ENCODE peak calls at places on chromosomes 4 and X, in ten cellular contexts. K, S, V, M, U, Z, J, L, Y and H are unnamed samples.

GRCh38 chrX:25151749-25152148 is 136.0 kb upstream of the ARX start:
- DNase-seq in U (no peak), J (no peak), Y (no peak), M (no peak), K (no peak), Z (no peak), V (no peak), S (no peak), L (no peak), H (no peak)

GRCh38 chrX:19704117-19704516 is 183.3 kb downstream of the SH3KBP1 start:
- DNase-seq in L (no peak), Y (no peak), J (no peak), M (no peak), S (no peak), Z (no peak), V (no peak), K (no peak), U (no peak), H (no peak)

GRCh38 chrX:64739792-64740378 is 236.4 kb downstream of the ZC4H2 start:
- DNase-seq in L (no peak), K (no peak), V (no peak), Z (no peak), S (no peak), U (no peak), Y (no peak), J (no peak), M (no peak), H (no peak)

GRCh38 chrX:119617511-119618164 is 11.4 kb upstream of the NKRF start:
- DNase-seq in S (no peak), K (no peak), M (no peak), V (no peak), J (no peak), Z (no peak), U (peak; percentile 6), Y (no peak), L (peak; percentile 28), H (no peak)

GRCh38 chr4:173527103-173527876 is 2.7 kb downstream of the HAND2 start:
- DNase-seq in V (no peak), M (no peak), K (peak; percentile 73), S (no peak), J (no peak), U (peak; percentile 81), Y (no peak), L (peak; percentile 82), Z (no peak), H (no peak)

GRCh38 chr4:15774020-15774420 is 4.1 kb upstream of the CD38 start:
- DNase-seq in V (no peak), M (no peak), Y (no peak), U (peak; percentile 15), J (no peak), K (no peak), L (no peak), Z (no peak), S (no peak), H (no peak)

GRCh38 chrX:10507181-10507580 is 113.2 kb downstream of the MID1 start:
- DNase-seq in V (no peak), J (no peak), M (no peak), Z (no peak), U (no peak), K (peak; percentile 79), L (no peak), S (peak; percentile 80), Y (no peak), H (no peak)

GRCh38 chrX:74505437-74505836 is 84.1 kb downstream of the SLC16A2 start:
- DNase-seq in Y (no peak), K (no peak), J (no peak), S (no peak), L (no peak), V (no peak), M (no peak), U (no peak), Z (no peak), H (no peak)

GRCh38 chr4:186228514-186228894 is 1.2 kb downstream of the KLKB1 start:
- DNase-seq in Z (no peak), J (no peak), S (no peak), Y (no peak), M (no peak), K (peak; percentile 15), L (no peak), U (no peak), V (no peak), H (no peak)

GRCh38 chr4:8070751-8071718 is 87.6 kb downstream of the ABLIM2 start:
- DNase-seq in J (no peak), L (no peak), Z (peak; percentile 70), Y (no peak), M (no peak), K (no peak), V (no peak), U (no peak), S (no peak), H (no peak)

GRCh38 chrX:48896611-48897011 is 957 bp downstream of the TIMM17B start:
- DNase-seq in V (no peak), J (no peak), L (peak; percentile 30), U (peak; percentile 54), Z (no peak), S (peak; percentile 42), M (no peak), K (peak; percentile 28), Y (no peak), H (no peak)

GRCh38 chr4:48197643-48198237 is 63.7 kb upstream of the TXK start:
- DNase-seq in J (no peak), Y (no peak), S (no peak), L (no peak), Z (no peak), V (no peak), K (no peak), U (no peak), M (no peak), H (no peak)

GRCh38 chr4:56937262-56937661 is 29.6 kb downstream of the REST start:
- DNase-seq in Y (peak; percentile 19), K (peak; percentile 83), M (no peak), V (no peak), U (no peak), Z (no peak), S (peak; percentile 91), L (no peak), J (no peak), H (no peak)

GRCh38 chr4:141697116-141697515 is 60.7 kb downstream of the IL15 start:
- DNase-seq in Y (no peak), Z (no peak), U (no peak), M (no peak), S (no peak), V (no peak), K (no peak), L (no peak), J (no peak), H (no peak)

GRCh38 chrX:13747836-13748235 is 13.3 kb downstream of the OFD1 start:
- DNase-seq in J (no peak), M (peak; percentile 18), S (peak; percentile 58), U (peak; percentile 51), V (no peak), L (peak; percentile 54), Z (no peak), K (peak; percentile 76), Y (peak; percentile 21), H (no peak)

DNA sequence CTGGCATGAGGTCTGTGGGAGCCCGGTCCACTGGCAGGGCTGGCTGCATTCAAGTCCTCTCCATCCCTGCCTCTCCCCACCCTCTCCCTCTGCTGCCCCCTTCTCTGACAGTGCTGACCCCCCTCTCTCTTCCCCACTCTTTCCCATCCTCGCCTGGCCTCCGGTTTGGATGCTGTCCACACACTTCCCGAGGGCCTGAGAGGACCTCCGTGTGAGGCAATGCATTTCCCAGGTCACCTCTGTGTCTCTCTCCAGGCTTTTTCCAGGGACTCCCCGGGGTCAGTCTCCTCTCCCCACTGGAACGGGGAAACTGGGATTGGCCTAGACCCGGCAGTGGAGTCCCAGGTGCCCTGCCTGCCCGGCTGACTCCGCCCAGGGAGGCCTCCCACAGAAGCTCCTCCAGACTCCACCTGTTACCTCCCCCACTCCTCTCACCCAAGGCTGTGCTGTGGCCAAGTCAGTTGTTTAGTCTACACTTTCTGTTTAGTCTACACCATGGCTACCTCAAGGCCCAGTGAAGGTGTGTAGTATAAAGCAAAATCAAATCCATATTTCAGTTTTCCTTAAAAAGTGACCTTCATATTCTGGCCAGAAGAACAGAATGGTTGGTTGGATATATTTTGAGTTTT is 146.8 kb downstream of the PTTG2 start:
- DNase-seq in L (no peak), S (no peak), K (no peak), J (no peak), V (no peak), Z (no peak), M (no peak), U (no peak), Y (no peak), H (no peak)
- H3K36me3 ChIP-seq in L (peaks cover 10% of the 10 kb centered on the region), S (no peaks in the 10 kb centered on the region), K (no peaks in the 10 kb centered on the region), J (peaks cover 21% of the 10 kb centered on the region), V (no peaks in the 10 kb centered on the region), Z (no peaks in the 10 kb centered on the region), M (peaks cover 53% of the 10 kb centered on the region), U (no peaks in the 10 kb centered on the region), Y (no peaks in the 10 kb centered on the region), H (no peaks in the 10 kb centered on the region)

GRCh38 chrX:16737024-16737423 is 17.6 kb downstream of the SYAP1 start:
- DNase-seq in V (no peak), S (no peak), J (no peak), K (no peak), Y (no peak), Z (no peak), M (no peak), U (no peak), L (no peak), H (no peak)
- H3K36me3 ChIP-seq in V (peaks cover 6% of the 10 kb centered on the region), S (peaks cover 4% of the 10 kb centered on the region), J (peaks cover 30% of the 10 kb centered on the region), K (peaks cover 30% of the 10 kb centered on the region), Y (no peaks in the 10 kb centered on the region), Z (peaks cover 5% of the 10 kb centered on the region), M (peaks cover 33% of the 10 kb centered on the region), U (no peaks in the 10 kb centered on the region), L (peaks cover 9% of the 10 kb centered on the region), H (no peaks in the 10 kb centered on the region)

DNA sequence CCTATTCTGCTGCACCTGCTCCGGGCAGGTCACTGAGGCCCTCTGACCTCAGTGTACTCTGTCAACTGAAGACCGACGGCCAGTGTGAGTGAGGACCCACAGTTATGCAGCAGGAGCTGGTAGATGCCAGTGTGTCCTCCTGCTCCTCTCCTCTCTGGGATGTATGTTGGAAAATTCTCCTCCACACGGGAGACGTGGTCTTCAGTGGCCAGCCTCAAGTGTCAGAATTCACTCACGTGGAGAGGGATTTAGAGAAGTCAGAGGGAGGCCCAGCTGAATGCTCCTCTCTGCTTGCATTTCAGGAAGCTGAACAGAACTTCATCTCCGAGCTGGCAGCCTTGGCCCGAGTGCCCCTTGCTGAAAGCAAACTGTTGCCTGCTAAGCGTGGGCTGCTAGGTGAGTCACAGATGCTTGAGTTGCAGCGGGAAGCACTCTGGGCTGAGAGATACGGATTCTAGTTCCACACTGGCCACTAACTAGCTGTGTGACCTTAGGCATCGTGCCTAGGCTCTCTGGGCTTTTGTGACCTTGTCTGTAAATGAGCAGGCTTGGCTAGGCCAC is 83.6 kb downstream of the CRMP1 start:
- DNase-seq in L (no peak), J (no peak), U (no peak), Y (no peak), K (no peak), V (no peak), M (no peak), Z (peak; percentile 49), S (peak; percentile 63), H (no peak)
- H3K36me3 ChIP-seq in L (peaks cover 3% of the 10 kb centered on the region), J (peaks cover 30% of the 10 kb centered on the region), U (peaks cover 11% of the 10 kb centered on the region), Y (peaks cover 3% of the 10 kb centered on the region), K (peaks cover 2% of the 10 kb centered on the region), V (peaks cover 16% of the 10 kb centered on the region), M (peaks cover 46% of the 10 kb centered on the region), Z (no peaks in the 10 kb centered on the region), S (peaks cover 23% of the 10 kb centered on the region), H (no peaks in the 10 kb centered on the region)

DNA sequence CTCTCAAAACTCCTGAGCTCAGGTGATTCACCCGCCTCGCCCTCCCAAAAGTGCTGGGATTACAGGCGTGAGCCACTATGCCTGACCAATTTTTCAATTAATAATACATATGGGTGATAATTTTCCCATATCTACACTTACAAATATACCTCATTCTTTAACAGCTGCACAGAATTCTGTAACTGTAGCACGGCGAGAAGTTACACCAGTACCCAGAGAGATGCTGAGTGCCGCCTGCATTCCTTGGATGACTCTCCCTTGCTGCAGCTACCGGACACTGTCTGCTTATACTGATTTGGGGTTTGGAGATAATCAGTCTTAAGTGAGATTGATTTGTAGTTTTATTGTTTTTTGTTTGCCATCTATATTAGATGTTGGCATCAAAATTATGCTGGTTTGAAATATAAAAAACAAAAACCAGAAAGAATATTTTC is 5.8 kb downstream of the TIFA start:
- DNase-seq in M (no peak), J (no peak), Z (no peak), L (no peak), Y (no peak), V (no peak), U (no peak), S (peak; percentile 11), K (peak; percentile 11), H (no peak)
- H3K36me3 ChIP-seq in M (peaks cover 3% of the 10 kb centered on the region), J (no peaks in the 10 kb centered on the region), Z (no peaks in the 10 kb centered on the region), L (no peaks in the 10 kb centered on the region), Y (no peaks in the 10 kb centered on the region), V (no peaks in the 10 kb centered on the region), U (no peaks in the 10 kb centered on the region), S (no peaks in the 10 kb centered on the region), K (no peaks in the 10 kb centered on the region), H (no peaks in the 10 kb centered on the region)